ENCODE peak calls at places on chromosomes 1 and 21, in six cellular contexts. R is endothelial cell of umbilical vein, G is A549, W is GM12878, B is K562, L is HepG2. T is an unnamed sample.

GRCh38 chr1:25695066-25695990 is 78.7 kb downstream of the MAN1C1 start:
- DNase-seq in R (peak; percentile 87), G (peak; percentile 82), W (no peak), B (peak; percentile 46), L (peak; percentile 66), T (peak; percentile 61)

GRCh38 chr1:93694833-93695232 is 13.2 kb upstream of the BCAR3 start:
- DNase-seq in R (no peak), G (no peak), W (no peak), B (no peak), L (no peak), T (no peak)

GRCh38 chr1:162003825-162004205 is 19.9 kb downstream of the OLFML2B start:
- DNase-seq in R (peak; percentile 33), G (no peak), W (no peak), B (no peak), L (no peak), T (peak; percentile 94)

GRCh38 chr21:28337319-28337718 is 655.4 kb downstream of the LTN1 start:
- DNase-seq in R (peak; percentile 56), G (peak; percentile 11), W (no peak), B (no peak), L (peak; percentile 37), T (peak; percentile 17)

GRCh38 chr1:197902131-197902453 is 338 bp upstream of the C1orf53 start:
- DNase-seq in R (no peak), G (no peak), W (no peak), B (no peak), L (no peak), T (no peak)

GRCh38 chr21:29372063-29372802 is 73.5 kb downstream of the BACH1 start:
- DNase-seq in R (peak; percentile 75), G (peak; percentile 75), W (peak; percentile 59), B (peak; percentile 79), L (peak; percentile 78), T (peak; percentile 77)

GRCh38 chr1:165895451-165895871 is 68.0 kb downstream of the UCK2 start:
- DNase-seq in R (peak; percentile 34), G (no peak), W (no peak), B (no peak), L (no peak), T (no peak)

GRCh38 chr21:39269620-39270019 is 43.8 kb downstream of the BRWD1 start:
- DNase-seq in R (no peak), G (no peak), W (no peak), B (no peak), L (no peak), T (no peak)

GRCh38 chr1:208004851-208005250 is 93.9 kb upstream of the CD34 start:
- DNase-seq in R (no peak), G (no peak), W (no peak), B (no peak), L (no peak), T (no peak)

GRCh38 chr1:201505505-201505893 is 1.4 kb downstream of the CSRP1 start:
- DNase-seq in R (peak; percentile 75), G (peak; percentile 60), W (no peak), B (no peak), L (no peak), T (no peak)

GRCh38 chr1:21507511-21508270 is 1.5 kb upstream of the ALPL start:
- DNase-seq in R (no peak), G (no peak), W (no peak), B (no peak), L (no peak), T (no peak)

GRCh38 chr1:155158991-155159390 is 14.1 kb downstream of the KRTCAP2 start:
- DNase-seq in R (no peak), G (no peak), W (no peak), B (peak; percentile 5), L (no peak), T (no peak)

GRCh38 chr1:179141592-179142244 is 59.8 kb downstream of the TOR3A start:
- DNase-seq in R (peak; percentile 91), G (peak; percentile 26), W (no peak), B (no peak), L (no peak), T (no peak)

GRCh38 chr1:63575340-63575826 is 17.8 kb upstream of the PGM1 start:
- DNase-seq in R (peak; percentile 60), G (peak; percentile 12), W (no peak), B (peak; percentile 18), L (no peak), T (peak; percentile 16)

GRCh38 chr1:11413907-11414495 is 65.0 kb upstream of the DISP3 start:
- DNase-seq in R (no peak), G (no peak), W (no peak), B (no peak), L (no peak), T (no peak)

GRCh38 chr1:112960381-112960780 is 4.4 kb upstream of the SLC16A1 start:
- DNase-seq in R (no peak), G (no peak), W (no peak), B (no peak), L (no peak), T (no peak)

GRCh38 chr1:204558467-204558866 is 42.3 kb downstream of the MDM4 start:
- DNase-seq in R (no peak), G (no peak), W (no peak), B (no peak), L (no peak), T (no peak)

GRCh38 chr1:103788377-103788776 is 38.7 kb downstream of the AMY1C start:
- DNase-seq in R (no peak), G (peak; percentile 2), W (no peak), B (no peak), L (no peak), T (peak; percentile 21)

GRCh38 chr1:12135612-12136011 is 31.2 kb upstream of the TNFRSF1B start:
- DNase-seq in R (no peak), G (no peak), W (no peak), B (no peak), L (no peak), T (no peak)

GRCh38 chr1:213389061-213389581 is 338.1 kb downstream of the RPS6KC1 start:
- DNase-seq in R (no peak), G (no peak), W (no peak), B (no peak), L (no peak), T (no peak)

GRCh38 chr1:178536844-178537371 is 24.0 kb downstream of the TEX35 start:
- DNase-seq in R (no peak), G (peak; percentile 82), W (no peak), B (no peak), L (peak; percentile 75), T (no peak)

DNA sequence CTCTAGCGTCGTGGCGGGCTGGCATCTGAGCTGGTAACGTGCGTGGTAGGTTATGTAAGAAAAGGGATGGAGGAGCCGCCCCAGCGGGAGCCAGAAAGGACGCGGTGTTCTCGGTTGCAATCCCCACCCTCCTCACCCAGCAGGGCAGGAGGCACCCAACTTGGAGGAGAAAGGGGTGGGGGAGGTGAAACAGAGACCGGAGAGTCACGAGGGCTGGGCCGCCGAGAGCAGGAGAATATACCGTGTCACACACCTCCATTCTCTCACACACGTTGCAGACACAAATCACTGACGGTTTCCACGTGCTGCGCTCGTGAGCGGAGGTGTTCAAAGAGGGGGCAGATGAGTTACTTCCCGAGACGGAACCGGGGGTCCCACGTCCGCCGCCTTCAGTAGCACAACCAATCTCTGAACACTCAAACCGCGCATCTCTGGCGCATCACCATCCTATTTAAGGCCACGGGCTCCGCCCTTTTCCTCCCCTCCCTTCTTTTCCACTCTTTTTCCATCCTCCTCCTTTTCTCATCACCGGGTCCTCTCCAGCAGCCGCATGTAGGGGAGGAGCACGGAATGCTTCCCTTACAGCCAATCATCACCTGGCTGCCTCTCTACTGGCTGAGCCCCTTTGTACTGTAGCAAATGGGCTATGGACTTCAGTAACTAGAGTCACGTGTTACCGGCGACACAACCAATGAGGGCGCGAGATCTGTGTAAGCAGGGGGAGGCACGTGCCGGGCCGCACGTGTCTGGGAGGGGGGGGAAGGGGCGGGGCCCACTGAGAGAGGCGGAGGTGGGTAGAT is at the start of gene CIART:
- DNase-seq in R (peak; percentile 91), G (peak; percentile 97), W (no peak), B (peak; percentile 52), L (no peak), T (peak; percentile 58)
- TF ChIP-seq POLR2A in R (peak; percentile 44), G (peak; percentile 33), W (peak; percentile 45), B (no peak), L (no peak), T (no peak)

DNA sequence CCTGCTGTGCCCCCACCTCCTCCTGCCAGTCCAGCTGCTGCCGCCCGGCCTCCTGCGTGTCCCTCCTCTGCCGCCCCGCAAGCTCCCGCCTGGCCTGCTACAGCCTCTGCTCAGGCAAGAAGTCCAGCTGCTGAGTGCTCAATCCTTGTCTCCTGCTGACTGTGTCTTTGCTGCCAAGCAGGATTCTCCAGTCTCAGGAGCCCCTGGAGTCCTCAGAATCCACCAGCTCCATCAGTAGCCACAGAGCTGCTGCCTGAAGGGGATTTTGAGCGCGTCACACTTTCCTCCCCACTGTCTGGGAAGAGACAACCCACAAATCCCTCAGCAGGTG is 973 bp downstream of the KRTAP10-11 start:
- DNase-seq in R (no peak), G (no peak), W (no peak), B (no peak), L (no peak), T (no peak)
- TF ChIP-seq MYC in R (no peak), G (no peak), W (no peak), B (no peak), L (no peak), T (no peak)

GRCh38 chr1:32902535-32902920 is 1.3 kb upstream of the TMEM54 start:
- DNase-seq in R (no peak), G (no peak), W (no peak), B (no peak), L (no peak), T (no peak)

GRCh38 chr1:32899586-32900296 is 1.4 kb downstream of the TMEM54 start:
- DNase-seq in R (no peak), G (no peak), W (no peak), B (no peak), L (no peak), T (no peak)

GRCh38 chr1:32901823-32902534 is 790 bp upstream of the TMEM54 start:
- DNase-seq in R (no peak), G (no peak), W (no peak), B (no peak), L (no peak), T (no peak)

GRCh38 chr1:32900371-32900955 is 726 bp downstream of the TMEM54 start:
- DNase-seq in R (no peak), G (no peak), W (no peak), B (no peak), L (no peak), T (no peak)

GRCh38 chr1:32900956-32901822 is at the start of gene TMEM54:
- DNase-seq in R (no peak), G (no peak), W (no peak), B (peak; percentile 95), L (no peak), T (peak; percentile 34)
- TF ChIP-seq POLR2A in R (peak; percentile 32), G (peak; percentile 50), W (no peak), B (no peak), L (no peak), T (no peak)

GRCh38 chr1:17539526-17540254 is at the start of gene ARHGEF10L:
- DNase-seq in R (no peak), G (no peak), W (no peak), B (peak; percentile 77), L (no peak), T (no peak)
- TF ChIP-seq MYC in R (no peak), G (no peak), W (no peak), B (no peak), L (no peak), T (no peak)

GRCh38 chr1:151540021-151540981 is at the start of gene TUFT1:
- DNase-seq in R (peak; percentile 92), G (peak; percentile 94), W (peak; percentile 38), B (peak; percentile 97), L (peak; percentile 90), T (peak; percentile 86)
- TF ChIP-seq POLR2A in R (peak; percentile 97), G (peak; percentile 100), W (peak; percentile 95), B (peak; percentile 75), L (peak; percentile 98), T (peak; percentile 62)